ENCODE peak calls at places on chromosome 2, in nine cellular contexts. J is uterus, W is HCT116, Z is body of pancreas, H is heart left ventricle, M is thyroid gland, A is lower leg skin, T is Peyer's patch, R is sigmoid colon. O is an unnamed sample.

GRCh38 chr2:80256396-80257167 is 48.0 kb downstream of the LRRTM1 start:
- DNase-seq in J (no peak), R (no peak), M (peak; percentile 17), Z (no peak), A (no peak), W (no peak), H (no peak), T (no peak), O (no peak)

GRCh38 chr2:68767996-68768395 is 33.4 kb downstream of the ARHGAP25 start:
- DNase-seq in M (no peak), Z (no peak), W (no peak), A (no peak), J (no peak), R (no peak), T (no peak), H (no peak), O (no peak)

GRCh38 chr2:212905640-212906201 is 245.7 kb downstream of the IKZF2 start:
- DNase-seq in W (no peak), T (no peak), R (no peak), M (no peak), J (no peak), A (no peak), Z (no peak), H (no peak), O (no peak)

GRCh38 chr2:201952212-201952611 is 81.4 kb upstream of the FZD7 start:
- DNase-seq in H (no peak), J (no peak), R (peak; percentile 34), Z (no peak), W (no peak), M (no peak), T (no peak), A (no peak), O (no peak)

GRCh38 chr2:151823651-151824050 is 4.6 kb downstream of the ARL5A start:
- DNase-seq in W (no peak), M (no peak), A (no peak), J (no peak), R (no peak), Z (no peak), H (no peak), T (no peak), O (no peak)

GRCh38 chr2:109611467-109612095 is 2.2 kb downstream of the SEPTIN10 start:
- DNase-seq in T (no peak), H (no peak), R (no peak), J (no peak), Z (no peak), W (no peak), M (no peak), A (no peak), O (no peak)

GRCh38 chr2:120877409-120877808 is 141.7 kb downstream of the GLI2 start:
- DNase-seq in H (no peak), Z (no peak), A (no peak), W (no peak), M (no peak), R (no peak), T (no peak), J (no peak), O (no peak)

GRCh38 chr2:119242276-119243119 is 18.9 kb downstream of the STEAP3 start:
- DNase-seq in A (no peak), M (no peak), R (no peak), J (no peak), T (no peak), W (no peak), H (no peak), Z (no peak), O (no peak)

GRCh38 chr2:176643711-176644110 is 374.5 kb downstream of the MTX2 start:
- DNase-seq in R (peak; percentile 69), H (no peak), Z (no peak), W (no peak), M (no peak), T (no peak), J (no peak), A (peak; percentile 87), O (no peak)

GRCh38 chr2:118388771-118389170 is 300.5 kb downstream of the INSIG2 start:
- DNase-seq in Z (no peak), M (no peak), A (no peak), W (no peak), T (no peak), H (no peak), R (no peak), J (no peak), O (no peak)

GRCh38 chr2:201507725-201508124 is 56.2 kb downstream of the STRADB start:
- DNase-seq in W (no peak), T (no peak), A (no peak), H (no peak), M (no peak), R (no peak), Z (no peak), J (no peak), O (no peak)

GRCh38 chr2:7774481-7774880 is 857.3 kb downstream of the RNF144A start:
- DNase-seq in J (no peak), A (no peak), W (no peak), R (no peak), M (no peak), T (no peak), H (no peak), Z (no peak), O (no peak)

GRCh38 chr2:7785700-7786099 is 868.5 kb downstream of the RNF144A start:
- DNase-seq in Z (no peak), T (no peak), M (no peak), A (no peak), W (no peak), R (no peak), J (no peak), H (no peak), O (no peak)

GRCh38 chr2:7777668-7778067 is 860.5 kb downstream of the RNF144A start:
- DNase-seq in J (no peak), W (no peak), R (no peak), T (no peak), M (no peak), H (no peak), A (no peak), Z (no peak), O (no peak)

GRCh38 chr2:7780345-7780744 is 863.1 kb downstream of the RNF144A start:
- DNase-seq in A (no peak), H (no peak), W (no peak), Z (no peak), T (no peak), J (no peak), R (no peak), M (no peak), O (no peak)
- TF ChIP-seq POLR2A in A (no peak), H (no peak), W (no peak), Z (no peak), T (no peak), J (no peak), R (no peak), M (no peak), O (no peak)

GRCh38 chr2:25018681-25019080 is 23.2 kb upstream of the EFR3B start:
- DNase-seq in M (no peak), R (no peak), A (no peak), W (no peak), T (no peak), J (no peak), H (no peak), Z (no peak), O (no peak)
- TF ChIP-seq POLR2A in M (no peak), R (no peak), A (no peak), W (no peak), T (no peak), J (no peak), H (no peak), Z (no peak), O (no peak)

GRCh38 chr2:85600235-85600575 is 2.3 kb downstream of the TMEM150A start:
- DNase-seq in H (no peak), W (no peak), R (no peak), Z (no peak), J (no peak), A (no peak), T (no peak), M (no peak), O (no peak)

GRCh38 chr2:85601771-85602475 is 575 bp downstream of the TMEM150A start:
- DNase-seq in Z (peak; percentile 82), J (peak; percentile 72), W (no peak), H (peak; percentile 81), A (peak; percentile 94), T (peak; percentile 83), R (peak; percentile 89), M (peak; percentile 85), O (peak; percentile 78)

GRCh38 chr2:85599468-85600234 is 2.8 kb downstream of the TMEM150A start:
- DNase-seq in Z (no peak), T (no peak), J (no peak), A (no peak), R (no peak), M (no peak), H (no peak), W (no peak), O (no peak)

GRCh38 chr2:85602476-85603234 is at the start of gene TMEM150A:
- DNase-seq in M (peak; percentile 97), J (peak; percentile 95), A (peak; percentile 99), Z (peak; percentile 97), W (peak; percentile 68), T (peak; percentile 96), H (peak; percentile 95), R (peak; percentile 97), O (peak; percentile 94)

DNA sequence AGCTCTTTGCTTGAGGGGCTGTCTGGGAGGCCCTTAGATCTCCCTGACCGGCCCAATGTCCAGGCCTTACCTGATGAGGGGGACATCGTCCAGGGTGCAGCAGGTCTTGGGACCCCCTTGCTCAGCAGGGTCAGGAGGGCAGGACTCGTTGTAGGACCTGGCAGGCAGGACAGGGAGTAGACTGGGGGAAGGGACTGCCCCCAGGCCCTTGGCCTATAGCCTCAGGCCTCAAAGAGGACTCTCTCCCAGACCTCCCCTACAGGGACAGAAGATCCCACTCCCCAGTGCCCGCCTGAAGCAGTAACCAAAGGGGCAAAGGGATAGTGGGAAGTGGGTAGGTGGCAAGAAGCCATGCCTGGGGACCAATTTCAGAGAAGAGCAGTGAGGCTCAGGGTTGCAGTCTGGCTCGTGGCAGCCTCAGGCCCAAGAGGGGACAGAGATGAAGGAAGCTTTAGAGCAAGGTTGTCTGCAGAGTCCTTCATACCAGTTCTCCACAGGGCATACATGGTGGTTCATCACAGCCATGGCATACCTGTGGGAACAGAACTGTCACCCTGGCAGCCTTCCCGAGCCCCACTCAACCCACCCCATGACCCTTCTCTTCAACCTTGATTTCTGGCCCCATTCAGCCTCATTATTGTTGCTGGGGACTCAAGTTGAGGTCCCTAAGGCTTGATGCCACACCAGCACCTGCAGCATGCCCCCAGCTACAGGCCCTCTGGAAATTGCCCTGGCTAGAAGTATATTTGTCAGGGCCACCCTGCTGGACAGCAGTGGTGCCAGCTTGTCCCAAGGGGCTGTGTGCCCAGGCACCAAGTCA is 1.3 kb downstream of the TMEM150A start:
- DNase-seq in A (peak; percentile 81), T (no peak), M (no peak), H (no peak), J (no peak), Z (no peak), R (no peak), W (no peak), O (no peak)
- TF ChIP-seq POLR2A in A (no peak), T (no peak), M (no peak), H (no peak), J (no peak), Z (no peak), R (no peak), W (no peak), O (no peak)

GRCh38 chr2:96537066-96537733 is 648 bp downstream of the ARID5A start:
- DNase-seq in A (peak; percentile 95), J (no peak), M (peak; percentile 63), T (peak; percentile 79), R (peak; percentile 87), W (no peak), H (peak; percentile 75), Z (peak; percentile 66), O (no peak)
- TF ChIP-seq POLR2A in A (no peak), J (no peak), M (no peak), T (peak; percentile 8), R (no peak), W (no peak), H (no peak), Z (no peak), O (no peak)

O was measured in breast epithelium.